ENCODE peak calls at places on chromosomes 1 and 21, in nine cellular contexts. W is cardiac muscle cell, I is IMR-90, O is psoas muscle, B is OCI-LY7, T is breast epithelium, N is H9, V is sigmoid colon, G is PC-9. R is an unnamed sample.

GRCh38 chr1:18668750-18669404 is 38.2 kb downstream of the PAX7 start:
- DNase-seq in I (no peak), B (no peak), V (no peak), N (no peak), O (no peak), W (no peak), G (peak; percentile 75), T (peak; percentile 77), R (peak; percentile 57)

GRCh38 chr1:7110306-7110705 is 325.1 kb downstream of the CAMTA1 start:
- DNase-seq in B (no peak), G (no peak), V (no peak), I (peak; percentile 21), O (no peak), W (no peak), T (no peak), N (no peak), R (no peak)

GRCh38 chr1:111968511-111968910 is 21.0 kb downstream of the KCND3 start:
- DNase-seq in W (no peak), N (no peak), T (no peak), G (no peak), I (no peak), B (no peak), V (no peak), O (no peak), R (no peak)

GRCh38 chr21:42235593-42235992 is 16.7 kb downstream of the ABCG1 start:
- DNase-seq in T (no peak), V (no peak), O (peak; percentile 38), N (no peak), W (no peak), I (no peak), B (no peak), G (no peak), R (no peak)

GRCh38 chr21:25330266-25330665 is 277.0 kb downstream of the MRPL39 start:
- DNase-seq in B (no peak), O (no peak), T (no peak), G (no peak), V (no peak), I (peak; percentile 61), W (no peak), N (no peak), R (no peak)

GRCh38 chr1:200837931-200838571 is 34.7 kb upstream of the GPR25 start:
- DNase-seq in I (peak; percentile 41), T (no peak), N (no peak), O (no peak), B (peak; percentile 21), G (no peak), V (no peak), W (peak; percentile 48), R (no peak)

GRCh38 chr1:204357551-204357950 is 2.2 kb downstream of the PLEKHA6 start:
- DNase-seq in O (peak; percentile 75), G (no peak), V (no peak), T (no peak), I (no peak), W (peak; percentile 61), N (peak; percentile 57), B (no peak), R (no peak)

GRCh38 chr1:154951901-154952657 is 3.8 kb downstream of the PBXIP1 start:
- DNase-seq in T (no peak), W (no peak), B (peak; percentile 80), G (no peak), N (no peak), O (peak; percentile 51), V (no peak), I (no peak), R (no peak)

GRCh38 chr1:116239916-116240315 is 128.7 kb downstream of the MAB21L3 start:
- DNase-seq in W (no peak), B (no peak), I (no peak), V (no peak), G (peak; percentile 9), N (no peak), T (no peak), O (no peak), R (no peak)

GRCh38 chr1:76687324-76688018 is 179.8 kb upstream of the ST6GALNAC5 start:
- DNase-seq in G (no peak), W (no peak), I (no peak), T (no peak), N (no peak), B (no peak), O (no peak), V (no peak), R (no peak)

GRCh38 chr1:174976436-174977107 is 23.2 kb upstream of the CACYBP start:
- DNase-seq in O (no peak), T (no peak), W (peak; percentile 65), N (no peak), B (no peak), G (no peak), I (peak; percentile 64), V (no peak), R (no peak)

GRCh38 chr21:33721081-33721480 is 78.8 kb downstream of the ITSN1 start:
- DNase-seq in B (no peak), T (no peak), V (no peak), N (no peak), W (no peak), I (no peak), G (no peak), O (no peak), R (no peak)
- H3K4me1 ChIP-seq in B (no peaks in the 10 kb centered on the region), T (no peaks in the 10 kb centered on the region), V (no peaks in the 10 kb centered on the region), N (no peaks in the 10 kb centered on the region), W (no peaks in the 10 kb centered on the region), I (peaks cover 2% of the 10 kb centered on the region), G (no peaks in the 10 kb centered on the region), O (no peaks in the 10 kb centered on the region), R (peaks cover 1% of the 10 kb centered on the region)

DNA sequence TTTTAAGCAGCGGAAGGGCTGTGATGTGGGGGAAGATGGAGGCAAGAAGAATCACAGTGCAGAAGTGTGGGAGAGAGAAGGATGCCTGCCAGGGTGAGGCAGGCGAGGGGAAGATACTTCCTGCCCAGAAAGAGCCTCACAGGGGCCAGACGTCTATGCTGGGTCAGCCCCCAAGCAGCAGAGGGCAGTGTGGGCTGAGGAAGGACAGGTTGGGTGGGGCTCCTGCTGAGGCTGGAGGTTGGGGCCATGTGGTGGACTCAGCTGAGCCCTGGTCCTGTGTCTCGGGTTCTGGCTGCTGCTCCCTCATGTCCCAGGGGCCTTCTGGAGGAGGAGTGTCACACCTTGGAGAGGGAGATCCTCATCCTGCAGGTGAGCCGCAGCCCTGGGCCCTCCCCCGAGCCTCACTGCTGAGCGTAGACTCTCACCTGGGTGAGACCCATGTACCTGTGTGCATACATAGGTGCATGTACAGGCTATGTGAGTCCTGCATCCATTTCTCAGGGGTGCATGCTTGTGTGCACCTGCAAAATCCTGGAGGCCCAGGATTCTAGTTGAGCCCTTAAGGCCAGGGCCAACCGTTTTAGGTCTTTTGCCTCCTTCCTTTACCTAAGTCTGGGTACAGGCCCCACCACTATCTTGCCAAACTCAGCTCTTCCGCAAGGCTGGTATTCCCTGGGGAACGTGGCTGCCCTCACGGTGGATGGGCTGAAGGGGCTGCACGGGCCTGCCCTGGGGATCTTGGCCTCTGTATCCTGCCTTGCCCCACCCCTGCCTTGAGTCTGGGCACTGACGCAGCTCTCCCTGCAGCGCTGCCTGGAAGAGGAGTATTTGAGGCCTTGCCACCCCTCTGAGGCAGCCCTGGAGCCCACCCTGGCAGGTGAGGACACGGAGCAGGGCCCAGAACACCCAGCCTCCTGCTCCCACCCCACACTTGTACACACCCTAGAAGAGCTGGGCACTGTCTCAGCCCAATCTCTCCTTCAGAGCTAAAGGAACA is 3.7 kb downstream of the CCDC24 start:
- DNase-seq in V (no peak), B (peak; percentile 56), W (peak; percentile 40), O (no peak), G (peak; percentile 51), T (no peak), N (peak; percentile 82), I (no peak), R (no peak)
- TF ChIP-seq CTCF in V (no peak), B (peak; percentile 63), W (peak; percentile 36), O (no peak), G (peak; percentile 51), T (no peak), N (peak; percentile 74), I (peak; percentile 29), R (no peak)

DNA sequence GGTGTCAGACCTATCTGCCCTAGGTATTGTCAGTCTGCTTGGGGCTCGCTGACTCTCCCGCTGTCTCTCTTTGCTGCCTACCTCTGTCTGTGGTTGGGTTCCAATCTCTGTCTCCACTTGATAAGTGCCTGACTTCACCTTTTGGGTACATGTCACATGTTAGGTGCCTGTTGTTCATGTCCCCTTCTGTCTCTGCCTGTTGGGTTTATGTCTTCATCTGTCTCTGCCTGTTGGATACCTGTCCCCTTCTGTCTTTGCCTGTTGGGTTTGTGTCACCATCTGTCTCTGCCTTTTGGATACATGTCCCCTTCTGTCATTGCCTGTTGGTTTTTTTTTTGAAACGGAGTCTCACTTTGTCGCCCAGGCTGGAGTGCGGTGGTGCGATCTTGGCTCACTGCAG is 14.6 kb downstream of the RPS6KA1 start:
- DNase-seq in O (no peak), N (no peak), G (no peak), V (no peak), W (no peak), I (no peak), B (no peak), T (no peak), R (no peak)
- H3K4me1 ChIP-seq in O (no peaks in the 10 kb centered on the region), N (no peaks in the 10 kb centered on the region), G (no peaks in the 10 kb centered on the region), V (no peaks in the 10 kb centered on the region), W (peaks cover 18% of the 10 kb centered on the region), I (peaks cover 15% of the 10 kb centered on the region), B (peaks cover 82% of the 10 kb centered on the region), T (peaks cover 5% of the 10 kb centered on the region), R (no peaks in the 10 kb centered on the region)

GRCh38 chr1:152228831-152229230 is 4.8 kb upstream of the HRNR start:
- DNase-seq in W (no peak), G (no peak), N (no peak), V (no peak), B (no peak), O (no peak), T (no peak), I (no peak), R (no peak)

GRCh38 chr1:152224093-152224492 is at the start of gene HRNR:
- DNase-seq in G (no peak), O (no peak), V (no peak), B (no peak), N (no peak), W (no peak), T (no peak), I (no peak), R (no peak)

GRCh38 chr1:152225678-152226077 is 1.7 kb upstream of the HRNR start:
- DNase-seq in V (no peak), W (no peak), N (no peak), B (no peak), G (no peak), T (no peak), O (no peak), I (no peak), R (no peak)

GRCh38 chr1:152227310-152227928 is 3.4 kb upstream of the HRNR start:
- DNase-seq in O (no peak), B (no peak), I (peak; percentile 2), T (no peak), V (no peak), G (no peak), N (no peak), W (peak; percentile 24), R (no peak)
- TF ChIP-seq CTCF in O (no peak), B (peak; percentile 15), I (no peak), T (no peak), V (no peak), G (no peak), N (no peak), W (no peak), R (no peak)

GRCh38 chr1:184558691-184559090 is 171.9 kb downstream of the C1orf21 start:
- DNase-seq in V (no peak), O (no peak), I (no peak), G (no peak), W (no peak), T (no peak), B (no peak), N (no peak), R (no peak)
- H3K4me1 ChIP-seq in V (no peaks in the 10 kb centered on the region), O (peaks cover 56% of the 10 kb centered on the region), I (peaks cover 3% of the 10 kb centered on the region), G (no peaks in the 10 kb centered on the region), W (peaks cover 15% of the 10 kb centered on the region), T (peaks cover 5% of the 10 kb centered on the region), B (no peaks in the 10 kb centered on the region), N (no peaks in the 10 kb centered on the region), R (no peaks in the 10 kb centered on the region)

GRCh38 chr1:168452329-168452728 is 91.5 kb downstream of the XCL2 start:
- DNase-seq in V (no peak), W (no peak), I (no peak), B (no peak), T (no peak), O (no peak), G (no peak), N (no peak), R (no peak)
- TF ChIP-seq CTCF in V (no peak), W (peak; percentile 18), I (peak; percentile 12), B (peak; percentile 59), T (no peak), O (no peak), G (peak; percentile 40), N (peak; percentile 64), R (no peak)